ENCODE peak calls at places on chromosomes 3 and 15, in five cellular contexts. One of them, this sample, is unnamed.

GRCh38 chr3:41662288-41662687 is 299.6 kb downstream of the ULK4 start:
- DNase-seq in OCI-LY7: no peak
- DNase-seq in cardiac muscle cell: no peak
- DNase-seq in fibroblast of lung: peak; percentile 28
- DNase-seq in CD8-positive, alpha-beta T cell: no peak
- DNase-seq in this sample: no peak

GRCh38 chr15:29849218-29849617 is 26.9 kb upstream of the TJP1 start:
- DNase-seq in CD8-positive, alpha-beta T cell: no peak
- DNase-seq in fibroblast of lung: peak; percentile 26
- DNase-seq in cardiac muscle cell: no peak
- DNase-seq in OCI-LY7: no peak
- DNase-seq in this sample: no peak

GRCh38 chr15:38300395-38300794 is 47.8 kb downstream of the SPRED1 start:
- DNase-seq in cardiac muscle cell: peak; percentile 51
- DNase-seq in OCI-LY7: no peak
- DNase-seq in fibroblast of lung: no peak
- DNase-seq in CD8-positive, alpha-beta T cell: no peak
- DNase-seq in this sample: no peak

GRCh38 chr3:197392961-197393360 is 94.5 kb upstream of the DLG1 start:
- DNase-seq in OCI-LY7: no peak
- DNase-seq in cardiac muscle cell: peak; percentile 28
- DNase-seq in fibroblast of lung: peak; percentile 77
- DNase-seq in CD8-positive, alpha-beta T cell: no peak
- DNase-seq in this sample: no peak

GRCh38 chr3:139772539-139773500 is 95.0 kb upstream of the NMNAT3 start:
- DNase-seq in fibroblast of lung: peak; percentile 100
- DNase-seq in CD8-positive, alpha-beta T cell: no peak
- DNase-seq in OCI-LY7: no peak
- DNase-seq in cardiac muscle cell: peak; percentile 66
- DNase-seq in this sample: no peak

GRCh38 chr3:32109256-32109655 is 2.8 kb downstream of the GPD1L start:
- DNase-seq in cardiac muscle cell: peak; percentile 91
- DNase-seq in fibroblast of lung: peak; percentile 82
- DNase-seq in OCI-LY7: no peak
- DNase-seq in CD8-positive, alpha-beta T cell: no peak
- DNase-seq in this sample: peak; percentile 96

GRCh38 chr15:94731286-94731685 is 499.9 kb downstream of the MCTP2 start:
- DNase-seq in OCI-LY7: no peak
- DNase-seq in fibroblast of lung: no peak
- DNase-seq in CD8-positive, alpha-beta T cell: no peak
- DNase-seq in cardiac muscle cell: no peak
- DNase-seq in this sample: no peak

GRCh38 chr3:169813757-169814517 is 1.2 kb upstream of the LRRC34 start:
- DNase-seq in cardiac muscle cell: peak; percentile 53
- DNase-seq in CD8-positive, alpha-beta T cell: peak; percentile 51
- DNase-seq in fibroblast of lung: no peak
- DNase-seq in OCI-LY7: peak; percentile 91
- DNase-seq in this sample: no peak

GRCh38 chr15:81292516-81293001 is 31.4 kb downstream of the STARD5 start:
- DNase-seq in OCI-LY7: peak; percentile 75
- DNase-seq in CD8-positive, alpha-beta T cell: no peak
- DNase-seq in fibroblast of lung: no peak
- DNase-seq in cardiac muscle cell: no peak
- DNase-seq in this sample: no peak

GRCh38 chr15:75713338-75713895 is 769 bp upstream of the CSPG4 start:
- DNase-seq in CD8-positive, alpha-beta T cell: no peak
- DNase-seq in cardiac muscle cell: peak; percentile 65
- DNase-seq in fibroblast of lung: peak; percentile 43
- DNase-seq in OCI-LY7: no peak
- DNase-seq in this sample: peak; percentile 71

GRCh38 chr15:51536965-51537574 is 85.5 kb downstream of the DMXL2 start:
- DNase-seq in fibroblast of lung: peak; percentile 10
- DNase-seq in cardiac muscle cell: peak; percentile 55
- DNase-seq in OCI-LY7: peak; percentile 8
- DNase-seq in CD8-positive, alpha-beta T cell: no peak
- DNase-seq in this sample: no peak

GRCh38 chr3:129549006-129549800 is 6.2 kb downstream of the H1-8 start:
- DNase-seq in fibroblast of lung: peak; percentile 64
- DNase-seq in CD8-positive, alpha-beta T cell: no peak
- DNase-seq in cardiac muscle cell: no peak
- DNase-seq in OCI-LY7: no peak
- DNase-seq in this sample: peak; percentile 49

GRCh38 chr3:64888165-64888564 is 200.4 kb upstream of the ADAMTS9 start:
- DNase-seq in OCI-LY7: no peak
- DNase-seq in cardiac muscle cell: peak; percentile 57
- DNase-seq in CD8-positive, alpha-beta T cell: no peak
- DNase-seq in fibroblast of lung: no peak
- DNase-seq in this sample: no peak

GRCh38 chr3:138072816-138073215 is 42.6 kb downstream of the DZIP1L start:
- DNase-seq in OCI-LY7: no peak
- DNase-seq in CD8-positive, alpha-beta T cell: no peak
- DNase-seq in fibroblast of lung: no peak
- DNase-seq in cardiac muscle cell: no peak
- DNase-seq in this sample: no peak

GRCh38 chr3:143298886-143299535 is 179.4 kb downstream of the CHST2 start:
- DNase-seq in CD8-positive, alpha-beta T cell: no peak
- DNase-seq in cardiac muscle cell: no peak
- DNase-seq in OCI-LY7: no peak
- DNase-seq in fibroblast of lung: no peak
- DNase-seq in this sample: no peak

GRCh38 chr3:38314767-38315487 is 31.7 kb upstream of the XYLB start:
- DNase-seq in OCI-LY7: no peak
- DNase-seq in fibroblast of lung: no peak
- DNase-seq in cardiac muscle cell: no peak
- DNase-seq in CD8-positive, alpha-beta T cell: no peak
- DNase-seq in this sample: no peak

GRCh38 chr3:184380210-184380626 is 364 bp downstream of the CHRD start:
- DNase-seq in cardiac muscle cell: peak; percentile 51
- DNase-seq in fibroblast of lung: peak; percentile 42
- DNase-seq in CD8-positive, alpha-beta T cell: no peak
- DNase-seq in OCI-LY7: no peak
- DNase-seq in this sample: peak; percentile 91

GRCh38 chr3:23365066-23365465 is 161.9 kb downstream of the UBE2E2 start:
- DNase-seq in OCI-LY7: no peak
- DNase-seq in CD8-positive, alpha-beta T cell: no peak
- DNase-seq in fibroblast of lung: no peak
- DNase-seq in cardiac muscle cell: no peak
- DNase-seq in this sample: no peak

GRCh38 chr3:107524214-107525100 is 1.7 kb downstream of the BBX start:
- DNase-seq in CD8-positive, alpha-beta T cell: no peak
- DNase-seq in OCI-LY7: peak; percentile 49
- DNase-seq in fibroblast of lung: peak; percentile 62
- DNase-seq in cardiac muscle cell: peak; percentile 61
- DNase-seq in this sample: peak; percentile 84

GRCh38 chr3:14552717-14553116 is 12.6 kb upstream of the GRIP2 start:
- DNase-seq in CD8-positive, alpha-beta T cell: no peak
- DNase-seq in OCI-LY7: no peak
- DNase-seq in fibroblast of lung: no peak
- DNase-seq in cardiac muscle cell: no peak
- DNase-seq in this sample: no peak

GRCh38 chr3:112012205-112012604 is 13.5 kb downstream of the TAGLN3 start:
- DNase-seq in OCI-LY7: no peak
- DNase-seq in cardiac muscle cell: no peak
- DNase-seq in CD8-positive, alpha-beta T cell: no peak
- DNase-seq in fibroblast of lung: no peak
- DNase-seq in this sample: no peak

GRCh38 chr3:140505876-140506275 is 172.0 kb upstream of the TRIM42 start:
- DNase-seq in OCI-LY7: no peak
- DNase-seq in fibroblast of lung: peak; percentile 64
- DNase-seq in cardiac muscle cell: peak; percentile 1
- DNase-seq in CD8-positive, alpha-beta T cell: no peak
- DNase-seq in this sample: no peak

GRCh38 chr15:40091861-40092415 is 16.7 kb downstream of the BMF start:
- DNase-seq in CD8-positive, alpha-beta T cell: no peak
- DNase-seq in fibroblast of lung: no peak
- DNase-seq in OCI-LY7: no peak
- DNase-seq in cardiac muscle cell: peak; percentile 68
- DNase-seq in this sample: no peak

GRCh38 chr3:123287051-123287961 is 85.6 kb downstream of the SEC22A start:
- DNase-seq in OCI-LY7: no peak
- DNase-seq in fibroblast of lung: no peak
- DNase-seq in CD8-positive, alpha-beta T cell: no peak
- DNase-seq in cardiac muscle cell: no peak
- DNase-seq in this sample: no peak

GRCh38 chr15:72796515-72797337 is 13.2 kb upstream of the ADPGK start:
- DNase-seq in CD8-positive, alpha-beta T cell: no peak
- DNase-seq in OCI-LY7: peak; percentile 40
- DNase-seq in cardiac muscle cell: peak; percentile 71
- DNase-seq in fibroblast of lung: peak; percentile 25
- DNase-seq in this sample: peak; percentile 80

GRCh38 chr3:149209431-149209830 is 12.2 kb downstream of the CP start:
- DNase-seq in CD8-positive, alpha-beta T cell: no peak
- DNase-seq in fibroblast of lung: no peak
- DNase-seq in OCI-LY7: no peak
- DNase-seq in cardiac muscle cell: no peak
- DNase-seq in this sample: no peak

GRCh38 chr15:65881766-65882434 is 12.6 kb downstream of the RAB11A start:
- DNase-seq in CD8-positive, alpha-beta T cell: no peak
- DNase-seq in OCI-LY7: peak; percentile 44
- DNase-seq in fibroblast of lung: no peak
- DNase-seq in cardiac muscle cell: no peak
- DNase-seq in this sample: no peak

GRCh38 chr3:72386322-72386721 is 461.9 kb downstream of the SHQ1 start:
- DNase-seq in fibroblast of lung: no peak
- DNase-seq in CD8-positive, alpha-beta T cell: no peak
- DNase-seq in OCI-LY7: no peak
- DNase-seq in cardiac muscle cell: no peak
- DNase-seq in this sample: no peak

GRCh38 chr3:72384602-72385001 is 463.6 kb downstream of the SHQ1 start:
- DNase-seq in cardiac muscle cell: no peak
- DNase-seq in CD8-positive, alpha-beta T cell: no peak
- DNase-seq in fibroblast of lung: no peak
- DNase-seq in OCI-LY7: no peak
- DNase-seq in this sample: no peak

GRCh38 chr3:72383896-72384295 is 464.3 kb downstream of the SHQ1 start:
- DNase-seq in fibroblast of lung: no peak
- DNase-seq in CD8-positive, alpha-beta T cell: no peak
- DNase-seq in cardiac muscle cell: no peak
- DNase-seq in OCI-LY7: no peak
- DNase-seq in this sample: no peak

GRCh38 chr3:72383230-72383629 is 465.0 kb downstream of the SHQ1 start:
- DNase-seq in CD8-positive, alpha-beta T cell: no peak
- DNase-seq in OCI-LY7: no peak
- DNase-seq in cardiac muscle cell: no peak
- DNase-seq in fibroblast of lung: no peak
- DNase-seq in this sample: no peak

DNA sequence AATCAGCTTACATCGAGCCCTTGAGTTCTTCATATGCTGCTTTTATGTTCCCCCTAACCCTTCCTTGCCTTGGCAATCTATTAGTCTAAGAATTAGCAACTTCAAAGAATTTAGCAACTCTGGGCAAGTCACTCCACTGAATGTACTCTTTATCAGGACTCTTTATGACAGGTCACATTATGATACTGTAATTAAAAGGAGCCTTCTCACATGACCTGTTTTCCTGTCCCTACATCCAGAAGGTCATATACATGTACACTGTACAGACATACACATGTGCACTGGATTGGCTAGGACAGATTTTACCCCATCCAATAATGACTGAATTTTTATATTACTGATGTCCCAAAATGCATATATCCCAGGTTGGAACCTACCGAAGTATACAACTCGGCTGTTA is 463.1 kb downstream of the SHQ1 start:
- DNase-seq in fibroblast of lung: no peak
- DNase-seq in cardiac muscle cell: no peak
- DNase-seq in OCI-LY7: no peak
- DNase-seq in CD8-positive, alpha-beta T cell: no peak
- DNase-seq in this sample: no peak
- H3K4me1 ChIP-seq in fibroblast of lung: no peaks in the 10 kb centered on the region
- H3K4me1 ChIP-seq in cardiac muscle cell: peaks cover 21% of the 10 kb centered on the region
- H3K4me1 ChIP-seq in OCI-LY7: no peaks in the 10 kb centered on the region
- H3K4me1 ChIP-seq in CD8-positive, alpha-beta T cell: peaks cover 12% of the 10 kb centered on the region
- H3K4me1 ChIP-seq in this sample: peaks cover 12% of the 10 kb centered on the region

GRCh38 chr15:25177955-25178801 is 223.4 kb downstream of the SNRPN start:
- DNase-seq in fibroblast of lung: no peak
- DNase-seq in CD8-positive, alpha-beta T cell: no peak
- DNase-seq in OCI-LY7: no peak
- DNase-seq in cardiac muscle cell: no peak
- DNase-seq in this sample: peak; percentile 33

GRCh38 chr15:25175033-25175788 is 220.4 kb downstream of the SNRPN start:
- DNase-seq in fibroblast of lung: no peak
- DNase-seq in OCI-LY7: no peak
- DNase-seq in cardiac muscle cell: no peak
- DNase-seq in CD8-positive, alpha-beta T cell: no peak
- DNase-seq in this sample: peak; percentile 12

GRCh38 chr15:25176991-25177954 is 222.5 kb downstream of the SNRPN start:
- DNase-seq in OCI-LY7: no peak
- DNase-seq in CD8-positive, alpha-beta T cell: no peak
- DNase-seq in cardiac muscle cell: no peak
- DNase-seq in fibroblast of lung: no peak
- DNase-seq in this sample: peak; percentile 12

GRCh38 chr15:25175789-25176615 is 221.2 kb downstream of the SNRPN start:
- DNase-seq in fibroblast of lung: no peak
- DNase-seq in cardiac muscle cell: no peak
- DNase-seq in OCI-LY7: no peak
- DNase-seq in CD8-positive, alpha-beta T cell: no peak
- DNase-seq in this sample: peak; percentile 4

GRCh38 chr15:25176616-25176923 is 221.8 kb downstream of the SNRPN start:
- DNase-seq in cardiac muscle cell: no peak
- DNase-seq in CD8-positive, alpha-beta T cell: no peak
- DNase-seq in fibroblast of lung: no peak
- DNase-seq in OCI-LY7: no peak
- DNase-seq in this sample: peak; percentile 10
- H3K9me3 ChIP-seq in cardiac muscle cell: no peaks in the 10 kb centered on the region
- H3K9me3 ChIP-seq in CD8-positive, alpha-beta T cell: no peaks in the 10 kb centered on the region
- H3K9me3 ChIP-seq in fibroblast of lung: no peaks in the 10 kb centered on the region
- H3K9me3 ChIP-seq in OCI-LY7: no peaks in the 10 kb centered on the region
- H3K9me3 ChIP-seq in this sample: peaks cover 2% of the 10 kb centered on the region

GRCh38 chr15:34726407-34727100 is 28.2 kb downstream of the GJD2 start:
- DNase-seq in cardiac muscle cell: no peak
- DNase-seq in CD8-positive, alpha-beta T cell: no peak
- DNase-seq in fibroblast of lung: peak; percentile 62
- DNase-seq in OCI-LY7: no peak
- DNase-seq in this sample: no peak
- H3K27ac ChIP-seq in cardiac muscle cell: no peak overlapping the region
- H3K27ac ChIP-seq in CD8-positive, alpha-beta T cell: no peak overlapping the region
- H3K27ac ChIP-seq in fibroblast of lung: no peak overlapping the region
- H3K27ac ChIP-seq in OCI-LY7: no peak overlapping the region
- H3K27ac ChIP-seq in this sample: no peak overlapping the region

GRCh38 chr15:44726568-44727461 is 9.5 kb upstream of the TRIM69 start:
- DNase-seq in cardiac muscle cell: peak; percentile 95
- DNase-seq in CD8-positive, alpha-beta T cell: peak; percentile 53
- DNase-seq in fibroblast of lung: peak; percentile 93
- DNase-seq in OCI-LY7: peak; percentile 95
- DNase-seq in this sample: no peak

GRCh38 chr15:44727462-44728231 is 8.7 kb upstream of the TRIM69 start:
- DNase-seq in fibroblast of lung: no peak
- DNase-seq in OCI-LY7: no peak
- DNase-seq in CD8-positive, alpha-beta T cell: no peak
- DNase-seq in cardiac muscle cell: no peak
- DNase-seq in this sample: no peak

GRCh38 chr15:44728576-44729393 is 7.5 kb upstream of the TRIM69 start:
- DNase-seq in CD8-positive, alpha-beta T cell: peak; percentile 91
- DNase-seq in OCI-LY7: peak; percentile 98
- DNase-seq in cardiac muscle cell: peak; percentile 99
- DNase-seq in fibroblast of lung: peak; percentile 98
- DNase-seq in this sample: peak; percentile 95

GRCh38 chr15:44726136-44726535 is 10.2 kb upstream of the TRIM69 start:
- DNase-seq in CD8-positive, alpha-beta T cell: no peak
- DNase-seq in cardiac muscle cell: peak; percentile 48
- DNase-seq in OCI-LY7: peak; percentile 67
- DNase-seq in fibroblast of lung: peak; percentile 23
- DNase-seq in this sample: no peak

GRCh38 chr15:44729394-44729913 is 6.9 kb upstream of the TRIM69 start:
- DNase-seq in CD8-positive, alpha-beta T cell: no peak
- DNase-seq in OCI-LY7: peak; percentile 72
- DNase-seq in fibroblast of lung: no peak
- DNase-seq in cardiac muscle cell: peak; percentile 40
- DNase-seq in this sample: peak; percentile 61
- H3K4me1 ChIP-seq in CD8-positive, alpha-beta T cell: peaks cover 74% of the 10 kb centered on the region
- H3K4me1 ChIP-seq in OCI-LY7: peaks cover 52% of the 10 kb centered on the region
- H3K4me1 ChIP-seq in fibroblast of lung: peaks cover 10% of the 10 kb centered on the region
- H3K4me1 ChIP-seq in cardiac muscle cell: peaks cover 7% of the 10 kb centered on the region
- H3K4me1 ChIP-seq in this sample: no peaks in the 10 kb centered on the region